ENCODE peak calls at places on chromosomes 4 and X, in five cellular contexts. O, A, P, I and F are unnamed samples.

GRCh38 chr4:144507309-144508101 is 138.5 kb upstream of the HHIP start:
- DNase-seq in O (no peak), A (no peak), P (no peak), I (no peak), F (no peak)

GRCh38 chr4:10746371-10747143 is 62.0 kb upstream of the CLNK start:
- DNase-seq in O (no peak), A (no peak), P (no peak), I (no peak), F (no peak)

GRCh38 chr4:111959202-111959601 is 186.1 kb upstream of the FAM241A start:
- DNase-seq in O (no peak), A (no peak), P (no peak), I (no peak), F (no peak)

GRCh38 chr4:1174941-1175634 is 2.7 kb upstream of the SPON2 start:
- DNase-seq in O (peak), A (no peak), P (peak), I (no peak), F (no peak)

GRCh38 chr4:57077550-57078311 is 32.5 kb downstream of the IGFBP7 start:
- DNase-seq in O (no peak), A (no peak), P (no peak), I (no peak), F (no peak)

GRCh38 chr4:10087152-10087791 is 29.3 kb downstream of the WDR1 start:
- DNase-seq in O (peak), A (no peak), P (no peak), I (no peak), F (no peak)

GRCh38 chr4:37653601-37654000 is 32.6 kb downstream of the RELL1 start:
- DNase-seq in O (no peak), A (no peak), P (no peak), I (no peak), F (no peak)

GRCh38 chrX:77174680-77175336 is 272.4 kb upstream of the FGF16 start:
- DNase-seq in O (no peak), A (no peak), P (peak), I (no peak), F (no peak)

GRCh38 chr4:183154701-183155391 is 55.8 kb downstream of the WWC2 start:
- DNase-seq in O (no peak), A (no peak), P (no peak), I (no peak), F (no peak)

GRCh38 chrX:68648960-68649359 is 1.5 kb downstream of the STARD8 start:
- DNase-seq in O (no peak), A (no peak), P (no peak), I (no peak), F (no peak)

GRCh38 chr4:30757357-30757756 is 37.2 kb downstream of the PCDH7 start:
- DNase-seq in O (no peak), A (peak), P (no peak), I (no peak), F (no peak)

GRCh38 chr4:42588909-42589308 is 68.0 kb downstream of the ATP8A1 start:
- DNase-seq in O (no peak), A (no peak), P (no peak), I (no peak), F (no peak)

GRCh38 chr4:129144755-129145206 is 48.8 kb downstream of the C4orf33 start:
- DNase-seq in O (no peak), A (no peak), P (no peak), I (no peak), F (no peak)

GRCh38 chrX:96770315-96770714 is 85.7 kb downstream of the DIAPH2 start:
- DNase-seq in O (no peak), A (no peak), P (no peak), I (no peak), F (no peak)

GRCh38 chr4:140851804-140852203 is 95.6 kb upstream of the TBC1D9 start:
- DNase-seq in O (no peak), A (no peak), P (no peak), I (no peak), F (no peak)

GRCh38 chrX:100381613-100382012 is 28.5 kb downstream of the PCDH19 start:
- DNase-seq in O (no peak), A (no peak), P (no peak), I (no peak), F (no peak)

GRCh38 chrX:72102760-72103159 is 29.0 kb downstream of the RTL5 start:
- DNase-seq in O (no peak), A (no peak), P (no peak), I (no peak), F (no peak)

GRCh38 chrX:30373951-30374350 is 64.8 kb upstream of the NR0B1 start:
- DNase-seq in O (no peak), A (no peak), P (no peak), I (no peak), F (no peak)

GRCh38 chrX:40496728-40497127 is 84.0 kb upstream of the ATP6AP2 start:
- DNase-seq in O (no peak), A (peak), P (no peak), I (no peak), F (no peak)

GRCh38 chr4:75169020-75169814 is 236.3 kb downstream of the PARM1 start:
- DNase-seq in O (no peak), A (no peak), P (no peak), I (no peak), F (no peak)

GRCh38 chr4:138222041-138222440 is 20.1 kb downstream of the SLC7A11 start:
- DNase-seq in O (no peak), A (peak), P (no peak), I (no peak), F (no peak)

GRCh38 chr4:170721812-170722373 is 632.1 kb upstream of the AADAT start:
- DNase-seq in O (no peak), A (no peak), P (no peak), I (no peak), F (no peak)

GRCh38 chr4:88763075-88763474 is 65.4 kb upstream of the NAP1L5 start:
- DNase-seq in O (no peak), A (no peak), P (no peak), I (no peak), F (no peak)

GRCh38 chrX:23952984-23953907 is 45.4 kb downstream of the CXorf58 start:
- DNase-seq in O (no peak), A (no peak), P (no peak), I (no peak), F (peak)

GRCh38 chr4:7402526-7402925 is 32.2 kb downstream of the PSAPL1 start:
- DNase-seq in O (no peak), A (no peak), P (no peak), I (no peak), F (no peak)

GRCh38 chr4:71559957-71560541 is 221.2 kb downstream of the SLC4A4 start:
- DNase-seq in O (no peak), A (no peak), P (no peak), I (no peak), F (no peak)

GRCh38 chr4:111230265-111230664 is 607.4 kb upstream of the PITX2 start:
- DNase-seq in O (no peak), A (peak), P (no peak), I (no peak), F (no peak)

GRCh38 chr4:3111461-3111860 is 37.0 kb downstream of the HTT start:
- DNase-seq in O (no peak), A (no peak), P (no peak), I (no peak), F (no peak)

GRCh38 chr4:141416677-141417363 is 196.1 kb downstream of the ZNF330 start:
- DNase-seq in O (no peak), A (no peak), P (no peak), I (no peak), F (no peak)

GRCh38 chr4:121256346-121256745 is 92.2 kb upstream of the TNIP3 start:
- DNase-seq in O (no peak), A (peak), P (no peak), I (no peak), F (no peak)

GRCh38 chrX:16822723-16823122 is 36.5 kb downstream of the TXLNG start:
- DNase-seq in O (no peak), A (no peak), P (no peak), I (no peak), F (no peak)

GRCh38 chr4:5429747-5430146 is 278.6 kb downstream of the EVC2 start:
- DNase-seq in O (no peak), A (no peak), P (no peak), I (no peak), F (no peak)

GRCh38 chrX:119389854-119390501 is 9.2 kb upstream of the SLC25A43 start:
- DNase-seq in O (no peak), A (no peak), P (no peak), I (no peak), F (no peak)

GRCh38 chrX:70422886-70423336 is at the start of gene GDPD2:
- DNase-seq in O (peak), A (no peak), P (no peak), I (no peak), F (no peak)
- TF ChIP-seq CTCF in O (no peak), A (peak), P (peak), I (no peak), F (no peak)

GRCh38 chrX:123172874-123173273 is 11.2 kb upstream of the GRIA3 start:
- DNase-seq in O (no peak), A (no peak), P (no peak), I (no peak), F (no peak)

GRCh38 chrX:123169247-123169901 is 14.7 kb upstream of the GRIA3 start:
- DNase-seq in O (no peak), A (no peak), P (no peak), I (no peak), F (no peak)

GRCh38 chrX:123171781-123172180 is 12.3 kb upstream of the GRIA3 start:
- DNase-seq in O (no peak), A (no peak), P (no peak), I (no peak), F (no peak)

GRCh38 chrX:123167621-123168020 is 16.5 kb upstream of the GRIA3 start:
- DNase-seq in O (no peak), A (no peak), P (no peak), I (no peak), F (no peak)
- TF ChIP-seq CTCF in O (no peak), A (no peak), P (no peak), I (no peak), F (no peak)

GRCh38 chrX:10514891-10515290 is 105.5 kb downstream of the MID1 start:
- DNase-seq in O (no peak), A (no peak), P (no peak), I (no peak), F (no peak)

GRCh38 chrX:10512258-10512657 is 108.1 kb downstream of the MID1 start:
- DNase-seq in O (no peak), A (no peak), P (no peak), I (no peak), F (no peak)

GRCh38 chrX:10516781-10517322 is 103.5 kb downstream of the MID1 start:
- DNase-seq in O (no peak), A (no peak), P (no peak), I (no peak), F (no peak)

GRCh38 chrX:10512741-10513140 is 107.6 kb downstream of the MID1 start:
- DNase-seq in O (no peak), A (no peak), P (no peak), I (no peak), F (no peak)

GRCh38 chrX:10513974-10514373 is 106.4 kb downstream of the MID1 start:
- DNase-seq in O (no peak), A (no peak), P (no peak), I (no peak), F (no peak)
- TF ChIP-seq CTCF in O (no peak), A (no peak), P (no peak), I (no peak), F (no peak)

DNA sequence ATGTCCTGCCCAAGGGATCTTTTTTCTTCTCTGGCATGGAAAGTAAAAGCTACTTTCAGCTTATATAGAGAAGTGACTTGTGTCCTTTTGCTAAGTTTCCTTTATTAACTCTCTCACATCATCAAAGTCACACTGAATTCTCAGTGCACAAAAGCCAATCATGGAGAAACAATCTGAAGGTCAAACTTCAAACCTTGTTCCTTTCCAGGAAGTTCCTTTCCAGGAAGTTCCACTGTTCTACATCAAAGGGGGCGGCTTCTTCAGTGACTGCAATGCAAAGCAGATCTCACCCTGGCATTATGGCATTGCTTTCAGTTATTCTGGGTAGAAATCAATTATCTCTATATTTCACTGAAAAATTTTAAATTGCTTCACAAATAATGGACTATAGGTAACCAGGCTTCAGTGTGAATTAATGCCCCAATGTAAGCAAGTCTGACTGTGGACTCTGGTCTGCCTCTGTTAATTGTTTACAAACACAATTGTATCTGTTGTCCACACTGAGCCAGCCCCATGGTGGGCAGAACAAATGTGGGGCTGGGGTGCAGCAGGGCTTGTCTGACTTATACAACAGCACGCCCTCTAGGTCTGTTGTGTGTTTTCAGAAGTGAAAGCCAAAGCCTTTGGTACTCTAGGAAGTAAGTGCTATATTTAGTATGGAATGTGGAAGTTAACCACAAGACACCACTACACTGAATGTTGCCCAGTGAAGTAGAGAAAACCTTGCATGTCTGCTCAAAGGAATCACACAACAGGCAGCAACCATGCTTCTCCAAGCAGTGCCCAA is 98.8 kb downstream of the CDS1 start:
- DNase-seq in O (peak), A (peak), P (no peak), I (no peak), F (no peak)
- TF ChIP-seq CTCF in O (no peak), A (peak), P (no peak), I (no peak), F (no peak)

GRCh38 chr4:142428715-142429114 is 417.4 kb downstream of the INPP4B start:
- DNase-seq in O (no peak), A (no peak), P (no peak), I (no peak), F (no peak)

GRCh38 chr4:142440093-142440492 is 406.0 kb downstream of the INPP4B start:
- DNase-seq in O (no peak), A (no peak), P (no peak), I (no peak), F (no peak)

GRCh38 chr4:142435599-142436235 is 410.4 kb downstream of the INPP4B start:
- DNase-seq in O (peak), A (no peak), P (no peak), I (no peak), F (no peak)

DNA sequence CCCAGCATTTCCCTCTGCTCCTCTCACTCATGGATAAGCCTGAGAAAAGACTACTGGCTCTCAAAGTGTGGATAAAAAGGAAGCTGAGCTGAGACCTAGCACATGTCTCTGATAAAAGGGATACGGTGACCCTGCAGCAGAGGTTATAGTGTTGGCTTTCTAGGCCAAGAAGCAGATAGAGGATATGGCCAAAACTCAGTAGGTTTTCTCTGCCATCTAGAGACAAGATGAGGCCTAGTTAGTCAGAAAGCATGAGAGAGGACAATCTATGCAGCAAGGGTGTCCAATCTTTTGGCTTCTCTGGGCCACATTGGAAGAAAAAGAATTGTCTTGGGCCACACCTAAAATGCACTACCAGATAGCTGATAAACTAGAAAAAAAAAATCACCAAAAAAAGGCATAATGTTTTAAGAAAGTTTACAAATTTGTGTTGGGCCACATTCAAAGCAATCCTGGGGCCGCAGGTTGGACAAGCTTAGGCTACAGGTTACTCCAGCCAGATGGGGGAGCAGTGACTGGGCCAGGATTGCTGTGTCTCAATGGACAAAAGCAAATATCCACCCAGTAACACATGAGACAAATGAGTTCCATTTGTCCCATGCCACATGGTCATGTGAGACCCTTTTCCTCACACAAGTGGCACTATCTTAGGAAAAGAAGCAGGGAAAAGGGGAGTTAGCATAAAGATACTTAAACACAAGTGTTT is 411.4 kb downstream of the INPP4B start:
- DNase-seq in O (no peak), A (no peak), P (no peak), I (no peak), F (no peak)
- TF ChIP-seq CTCF in O (no peak), A (no peak), P (no peak), I (no peak), F (no peak)

GRCh38 chr4:73853246-73853704 is at the start of gene PF4V1:
- DNase-seq in O (peak), A (no peak), P (no peak), I (no peak), F (no peak)
- TF ChIP-seq CTCF in O (no peak), A (peak), P (no peak), I (no peak), F (no peak)

DNA sequence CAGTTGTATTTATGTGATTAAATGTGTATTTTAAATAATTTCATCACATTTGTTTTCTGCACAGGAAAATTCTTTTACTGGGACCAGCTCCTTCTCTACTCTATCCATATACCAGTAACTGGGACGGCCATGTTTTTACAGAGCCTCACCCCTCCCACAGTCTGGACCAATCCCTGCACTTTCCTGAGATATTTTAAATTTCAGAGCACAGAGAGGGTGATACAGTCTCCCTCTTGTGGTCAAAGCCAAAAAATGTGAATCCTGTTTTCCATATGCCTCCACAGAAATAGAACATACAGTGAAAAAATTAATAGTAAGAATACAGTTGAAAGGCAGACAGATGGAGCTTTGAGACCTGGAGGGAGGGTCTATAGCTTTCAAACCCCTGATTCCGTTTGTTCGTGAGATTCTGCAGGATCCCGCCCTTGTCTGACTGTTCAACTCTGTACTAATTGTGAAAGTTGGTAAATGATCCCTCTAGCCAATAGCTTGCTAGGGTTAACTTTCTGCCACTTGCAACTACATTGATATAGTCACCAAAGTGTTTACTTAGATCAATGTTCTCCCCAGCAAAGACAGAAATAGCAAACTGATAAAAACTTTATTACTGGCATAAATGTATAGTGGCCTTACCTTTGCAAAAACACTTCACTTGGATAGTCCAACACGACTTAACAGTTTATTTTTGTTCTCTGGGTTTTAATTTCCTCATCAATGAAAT is 172.2 kb downstream of the PPARGC1A start:
- DNase-seq in O (no peak), A (no peak), P (no peak), I (no peak), F (no peak)
- TF ChIP-seq CTCF in O (no peak), A (peak), P (no peak), I (no peak), F (no peak)